ENCODE peak calls at places on chromosomes 5 and 9, in eight cellular contexts. One of them, this sample, is unnamed.

GRCh38 chr9:69579749-69580581 is 92.2 kb downstream of the APBA1 start:
- DNase-seq in AG20443: no peak
- DNase-seq in stimulated activated CD4-positive, alpha-beta T cell treated with anti-CD3 and anti-CD28 coated beads, Interleukin-12 subunit alpha, Interleukin-12 subunit beta, amount 100 ng/mL, for 24 hours: no peak
- DNase-seq in 8988T: no peak
- DNase-seq in midbrain: no peak
- DNase-seq in endothelial cell: no peak
- DNase-seq in iPS-NIHi11: no peak
- DNase-seq in AG09319: no peak
- DNase-seq in this sample: no peak

GRCh38 chr9:4508246-4508906 is 18.1 kb downstream of the SLC1A1 start:
- DNase-seq in iPS-NIHi11: no peak
- DNase-seq in 8988T: no peak
- DNase-seq in stimulated activated CD4-positive, alpha-beta T cell treated with anti-CD3 and anti-CD28 coated beads, Interleukin-12 subunit alpha, Interleukin-12 subunit beta, amount 100 ng/mL, for 24 hours: no peak
- DNase-seq in AG20443: peak
- DNase-seq in midbrain: no peak
- DNase-seq in endothelial cell: no peak
- DNase-seq in AG09319: no peak
- DNase-seq in this sample: no peak

GRCh38 chr9:22528485-22528884 is 81.9 kb downstream of the DMRTA1 start:
- DNase-seq in AG20443: peak
- DNase-seq in stimulated activated CD4-positive, alpha-beta T cell treated with anti-CD3 and anti-CD28 coated beads, Interleukin-12 subunit alpha, Interleukin-12 subunit beta, amount 100 ng/mL, for 24 hours: no peak
- DNase-seq in endothelial cell: no peak
- DNase-seq in 8988T: no peak
- DNase-seq in iPS-NIHi11: no peak
- DNase-seq in AG09319: peak
- DNase-seq in midbrain: no peak
- DNase-seq in this sample: no peak

GRCh38 chr9:98515506-98516204 is 193.1 kb downstream of the GABBR2 start:
- DNase-seq in AG20443: no peak
- DNase-seq in stimulated activated CD4-positive, alpha-beta T cell treated with anti-CD3 and anti-CD28 coated beads, Interleukin-12 subunit alpha, Interleukin-12 subunit beta, amount 100 ng/mL, for 24 hours: no peak
- DNase-seq in AG09319: no peak
- DNase-seq in 8988T: no peak
- DNase-seq in iPS-NIHi11: no peak
- DNase-seq in midbrain: no peak
- DNase-seq in endothelial cell: no peak
- DNase-seq in this sample: no peak

GRCh38 chr5:95422842-95423241 is 31.7 kb downstream of the FAM81B start:
- DNase-seq in iPS-NIHi11: no peak
- DNase-seq in AG20443: no peak
- DNase-seq in endothelial cell: no peak
- DNase-seq in stimulated activated CD4-positive, alpha-beta T cell treated with anti-CD3 and anti-CD28 coated beads, Interleukin-12 subunit alpha, Interleukin-12 subunit beta, amount 100 ng/mL, for 24 hours: no peak
- DNase-seq in 8988T: no peak
- DNase-seq in AG09319: no peak
- DNase-seq in midbrain: no peak
- DNase-seq in this sample: no peak

GRCh38 chr9:74681901-74682300 is 184.8 kb downstream of the RORB start:
- DNase-seq in midbrain: no peak
- DNase-seq in AG09319: no peak
- DNase-seq in iPS-NIHi11: no peak
- DNase-seq in AG20443: no peak
- DNase-seq in stimulated activated CD4-positive, alpha-beta T cell treated with anti-CD3 and anti-CD28 coated beads, Interleukin-12 subunit alpha, Interleukin-12 subunit beta, amount 100 ng/mL, for 24 hours: no peak
- DNase-seq in endothelial cell: no peak
- DNase-seq in 8988T: no peak
- DNase-seq in this sample: no peak

GRCh38 chr5:152185547-152186234 is 219.4 kb downstream of the NMUR2 start:
- DNase-seq in iPS-NIHi11: no peak
- DNase-seq in AG09319: no peak
- DNase-seq in 8988T: no peak
- DNase-seq in stimulated activated CD4-positive, alpha-beta T cell treated with anti-CD3 and anti-CD28 coated beads, Interleukin-12 subunit alpha, Interleukin-12 subunit beta, amount 100 ng/mL, for 24 hours: no peak
- DNase-seq in midbrain: no peak
- DNase-seq in endothelial cell: no peak
- DNase-seq in AG20443: no peak
- DNase-seq in this sample: no peak

GRCh38 chr9:95570150-95570549 is 53.4 kb upstream of the PTCH1 start:
- DNase-seq in AG20443: peak
- DNase-seq in AG09319: no peak
- DNase-seq in iPS-NIHi11: no peak
- DNase-seq in stimulated activated CD4-positive, alpha-beta T cell treated with anti-CD3 and anti-CD28 coated beads, Interleukin-12 subunit alpha, Interleukin-12 subunit beta, amount 100 ng/mL, for 24 hours: no peak
- DNase-seq in endothelial cell: peak
- DNase-seq in midbrain: no peak
- DNase-seq in 8988T: no peak
- DNase-seq in this sample: no peak

GRCh38 chr5:116914869-116915504 is 340.4 kb upstream of the SEMA6A start:
- DNase-seq in 8988T: no peak
- DNase-seq in endothelial cell: no peak
- DNase-seq in iPS-NIHi11: no peak
- DNase-seq in AG09319: no peak
- DNase-seq in AG20443: no peak
- DNase-seq in stimulated activated CD4-positive, alpha-beta T cell treated with anti-CD3 and anti-CD28 coated beads, Interleukin-12 subunit alpha, Interleukin-12 subunit beta, amount 100 ng/mL, for 24 hours: no peak
- DNase-seq in midbrain: no peak
- DNase-seq in this sample: no peak

GRCh38 chr9:85182381-85182780 is 512.9 kb downstream of the NTRK2 start:
- DNase-seq in endothelial cell: no peak
- DNase-seq in midbrain: no peak
- DNase-seq in AG20443: no peak
- DNase-seq in iPS-NIHi11: no peak
- DNase-seq in AG09319: no peak
- DNase-seq in stimulated activated CD4-positive, alpha-beta T cell treated with anti-CD3 and anti-CD28 coated beads, Interleukin-12 subunit alpha, Interleukin-12 subunit beta, amount 100 ng/mL, for 24 hours: no peak
- DNase-seq in 8988T: no peak
- DNase-seq in this sample: no peak

GRCh38 chr9:20236676-20237075 is 385.6 kb downstream of the MLLT3 start:
- DNase-seq in midbrain: no peak
- DNase-seq in stimulated activated CD4-positive, alpha-beta T cell treated with anti-CD3 and anti-CD28 coated beads, Interleukin-12 subunit alpha, Interleukin-12 subunit beta, amount 100 ng/mL, for 24 hours: no peak
- DNase-seq in AG09319: no peak
- DNase-seq in 8988T: no peak
- DNase-seq in endothelial cell: no peak
- DNase-seq in AG20443: no peak
- DNase-seq in iPS-NIHi11: no peak
- DNase-seq in this sample: no peak

GRCh38 chr9:123322771-123323481 is 33.1 kb upstream of the CRB2 start:
- DNase-seq in stimulated activated CD4-positive, alpha-beta T cell treated with anti-CD3 and anti-CD28 coated beads, Interleukin-12 subunit alpha, Interleukin-12 subunit beta, amount 100 ng/mL, for 24 hours: peak
- DNase-seq in endothelial cell: no peak
- DNase-seq in iPS-NIHi11: no peak
- DNase-seq in AG09319: no peak
- DNase-seq in 8988T: no peak
- DNase-seq in midbrain: no peak
- DNase-seq in AG20443: no peak
- DNase-seq in this sample: peak

GRCh38 chr5:29960323-29960722 is 1233.2 kb upstream of the CDH6 start:
- DNase-seq in stimulated activated CD4-positive, alpha-beta T cell treated with anti-CD3 and anti-CD28 coated beads, Interleukin-12 subunit alpha, Interleukin-12 subunit beta, amount 100 ng/mL, for 24 hours: no peak
- DNase-seq in AG09319: no peak
- DNase-seq in endothelial cell: no peak
- DNase-seq in 8988T: no peak
- DNase-seq in midbrain: no peak
- DNase-seq in AG20443: no peak
- DNase-seq in iPS-NIHi11: no peak
- DNase-seq in this sample: no peak

GRCh38 chr5:175654807-175655206 is 3.1 kb upstream of the HRH2 start:
- DNase-seq in midbrain: no peak
- DNase-seq in AG09319: no peak
- DNase-seq in AG20443: no peak
- DNase-seq in 8988T: no peak
- DNase-seq in stimulated activated CD4-positive, alpha-beta T cell treated with anti-CD3 and anti-CD28 coated beads, Interleukin-12 subunit alpha, Interleukin-12 subunit beta, amount 100 ng/mL, for 24 hours: no peak
- DNase-seq in endothelial cell: no peak
- DNase-seq in iPS-NIHi11: no peak
- DNase-seq in this sample: no peak

GRCh38 chr5:53045263-53045662 is 56.1 kb downstream of the ITGA2 start:
- DNase-seq in midbrain: no peak
- DNase-seq in stimulated activated CD4-positive, alpha-beta T cell treated with anti-CD3 and anti-CD28 coated beads, Interleukin-12 subunit alpha, Interleukin-12 subunit beta, amount 100 ng/mL, for 24 hours: no peak
- DNase-seq in AG09319: no peak
- DNase-seq in 8988T: no peak
- DNase-seq in AG20443: peak
- DNase-seq in iPS-NIHi11: no peak
- DNase-seq in endothelial cell: no peak
- DNase-seq in this sample: no peak

GRCh38 chr5:14342306-14342705 is 199.2 kb downstream of the TRIO start:
- DNase-seq in AG20443: no peak
- DNase-seq in AG09319: no peak
- DNase-seq in iPS-NIHi11: no peak
- DNase-seq in stimulated activated CD4-positive, alpha-beta T cell treated with anti-CD3 and anti-CD28 coated beads, Interleukin-12 subunit alpha, Interleukin-12 subunit beta, amount 100 ng/mL, for 24 hours: no peak
- DNase-seq in midbrain: no peak
- DNase-seq in endothelial cell: no peak
- DNase-seq in 8988T: no peak
- DNase-seq in this sample: no peak

GRCh38 chr9:2729721-2730120 is 12.4 kb downstream of the KCNV2 start:
- DNase-seq in 8988T: no peak
- DNase-seq in AG20443: no peak
- DNase-seq in iPS-NIHi11: no peak
- DNase-seq in endothelial cell: no peak
- DNase-seq in AG09319: no peak
- DNase-seq in stimulated activated CD4-positive, alpha-beta T cell treated with anti-CD3 and anti-CD28 coated beads, Interleukin-12 subunit alpha, Interleukin-12 subunit beta, amount 100 ng/mL, for 24 hours: no peak
- DNase-seq in midbrain: no peak
- DNase-seq in this sample: no peak

GRCh38 chr5:54655266-54655665 is 137.7 kb downstream of the SNX18 start:
- DNase-seq in 8988T: no peak
- DNase-seq in midbrain: no peak
- DNase-seq in iPS-NIHi11: no peak
- DNase-seq in AG09319: no peak
- DNase-seq in endothelial cell: no peak
- DNase-seq in AG20443: no peak
- DNase-seq in stimulated activated CD4-positive, alpha-beta T cell treated with anti-CD3 and anti-CD28 coated beads, Interleukin-12 subunit alpha, Interleukin-12 subunit beta, amount 100 ng/mL, for 24 hours: no peak
- DNase-seq in this sample: no peak

GRCh38 chr5:14109771-14110170 is 33.4 kb upstream of the TRIO start:
- DNase-seq in AG09319: no peak
- DNase-seq in AG20443: no peak
- DNase-seq in stimulated activated CD4-positive, alpha-beta T cell treated with anti-CD3 and anti-CD28 coated beads, Interleukin-12 subunit alpha, Interleukin-12 subunit beta, amount 100 ng/mL, for 24 hours: no peak
- DNase-seq in endothelial cell: no peak
- DNase-seq in midbrain: no peak
- DNase-seq in iPS-NIHi11: no peak
- DNase-seq in 8988T: no peak
- DNase-seq in this sample: no peak

GRCh38 chr9:71664566-71664965 is 103.7 kb downstream of the CEMIP2 start:
- DNase-seq in AG09319: no peak
- DNase-seq in endothelial cell: no peak
- DNase-seq in midbrain: no peak
- DNase-seq in iPS-NIHi11: no peak
- DNase-seq in AG20443: no peak
- DNase-seq in 8988T: no peak
- DNase-seq in stimulated activated CD4-positive, alpha-beta T cell treated with anti-CD3 and anti-CD28 coated beads, Interleukin-12 subunit alpha, Interleukin-12 subunit beta, amount 100 ng/mL, for 24 hours: no peak
- DNase-seq in this sample: no peak

GRCh38 chr5:154446183-154447073 is 631 bp downstream of the SAP30L start:
- DNase-seq in endothelial cell: peak
- DNase-seq in iPS-NIHi11: peak
- DNase-seq in stimulated activated CD4-positive, alpha-beta T cell treated with anti-CD3 and anti-CD28 coated beads, Interleukin-12 subunit alpha, Interleukin-12 subunit beta, amount 100 ng/mL, for 24 hours: peak
- DNase-seq in 8988T: peak
- DNase-seq in AG20443: peak
- DNase-seq in AG09319: no peak
- DNase-seq in midbrain: peak
- DNase-seq in this sample: peak

GRCh38 chr9:113536483-113537226 is 73.1 kb downstream of the RGS3 start:
- DNase-seq in 8988T: no peak
- DNase-seq in stimulated activated CD4-positive, alpha-beta T cell treated with anti-CD3 and anti-CD28 coated beads, Interleukin-12 subunit alpha, Interleukin-12 subunit beta, amount 100 ng/mL, for 24 hours: no peak
- DNase-seq in midbrain: peak
- DNase-seq in iPS-NIHi11: no peak
- DNase-seq in AG20443: no peak
- DNase-seq in endothelial cell: no peak
- DNase-seq in AG09319: no peak
- DNase-seq in this sample: no peak

GRCh38 chr9:78612089-78612488 is 315.2 kb downstream of the PSAT1 start:
- DNase-seq in midbrain: no peak
- DNase-seq in AG20443: peak
- DNase-seq in 8988T: no peak
- DNase-seq in stimulated activated CD4-positive, alpha-beta T cell treated with anti-CD3 and anti-CD28 coated beads, Interleukin-12 subunit alpha, Interleukin-12 subunit beta, amount 100 ng/mL, for 24 hours: no peak
- DNase-seq in endothelial cell: no peak
- DNase-seq in iPS-NIHi11: no peak
- DNase-seq in AG09319: no peak
- DNase-seq in this sample: no peak

GRCh38 chr5:1444361-1445189 is 665 bp downstream of the SLC6A3 start:
- DNase-seq in midbrain: no peak
- DNase-seq in iPS-NIHi11: no peak
- DNase-seq in endothelial cell: no peak
- DNase-seq in stimulated activated CD4-positive, alpha-beta T cell treated with anti-CD3 and anti-CD28 coated beads, Interleukin-12 subunit alpha, Interleukin-12 subunit beta, amount 100 ng/mL, for 24 hours: no peak
- DNase-seq in AG09319: no peak
- DNase-seq in AG20443: no peak
- DNase-seq in 8988T: no peak
- DNase-seq in this sample: no peak

GRCh38 chr5:98157368-98157767 is 616.1 kb upstream of the RGMB start:
- DNase-seq in AG20443: no peak
- DNase-seq in AG09319: no peak
- DNase-seq in endothelial cell: no peak
- DNase-seq in stimulated activated CD4-positive, alpha-beta T cell treated with anti-CD3 and anti-CD28 coated beads, Interleukin-12 subunit alpha, Interleukin-12 subunit beta, amount 100 ng/mL, for 24 hours: no peak
- DNase-seq in iPS-NIHi11: no peak
- DNase-seq in midbrain: no peak
- DNase-seq in 8988T: no peak
- DNase-seq in this sample: no peak

GRCh38 chr5:107254902-107255234 is 415.9 kb downstream of the EFNA5 start:
- DNase-seq in 8988T: no peak
- DNase-seq in endothelial cell: no peak
- DNase-seq in stimulated activated CD4-positive, alpha-beta T cell treated with anti-CD3 and anti-CD28 coated beads, Interleukin-12 subunit alpha, Interleukin-12 subunit beta, amount 100 ng/mL, for 24 hours: no peak
- DNase-seq in midbrain: no peak
- DNase-seq in AG09319: no peak
- DNase-seq in iPS-NIHi11: no peak
- DNase-seq in AG20443: no peak
- DNase-seq in this sample: no peak

GRCh38 chr9:69322256-69322655 is 2.8 kb upstream of the ENTREP1 start:
- DNase-seq in iPS-NIHi11: no peak
- DNase-seq in AG20443: no peak
- DNase-seq in AG09319: no peak
- DNase-seq in endothelial cell: no peak
- DNase-seq in midbrain: no peak
- DNase-seq in 8988T: no peak
- DNase-seq in stimulated activated CD4-positive, alpha-beta T cell treated with anti-CD3 and anti-CD28 coated beads, Interleukin-12 subunit alpha, Interleukin-12 subunit beta, amount 100 ng/mL, for 24 hours: no peak
- DNase-seq in this sample: no peak

GRCh38 chr5:178460174-178460573 is 130.0 kb downstream of the COL23A1 start:
- DNase-seq in stimulated activated CD4-positive, alpha-beta T cell treated with anti-CD3 and anti-CD28 coated beads, Interleukin-12 subunit alpha, Interleukin-12 subunit beta, amount 100 ng/mL, for 24 hours: no peak
- DNase-seq in AG20443: no peak
- DNase-seq in AG09319: no peak
- DNase-seq in endothelial cell: no peak
- DNase-seq in 8988T: no peak
- DNase-seq in iPS-NIHi11: no peak
- DNase-seq in midbrain: no peak
- DNase-seq in this sample: no peak

GRCh38 chr5:116766470-116766947 is 191.9 kb upstream of the SEMA6A start:
- DNase-seq in iPS-NIHi11: no peak
- DNase-seq in AG20443: no peak
- DNase-seq in AG09319: no peak
- DNase-seq in endothelial cell: no peak
- DNase-seq in stimulated activated CD4-positive, alpha-beta T cell treated with anti-CD3 and anti-CD28 coated beads, Interleukin-12 subunit alpha, Interleukin-12 subunit beta, amount 100 ng/mL, for 24 hours: no peak
- DNase-seq in midbrain: no peak
- DNase-seq in 8988T: peak
- DNase-seq in this sample: no peak